ENCODE peak calls at places on chromosomes 2 and 18, in seven cellular contexts. O is nephron progenitor cell, Q is BJ, I is lower lobe of right lung, U is neural progenitor cell, V is Peyer's patch, G is left lung. E is an unnamed sample.

GRCh38 chr2:149310349-149310748 is 20.0 kb upstream of the LYPD6 start:
- DNase-seq in O (no peak), Q (no peak), I (no peak), U (no peak), V (no peak), G (peak; percentile 80), E (no peak)

GRCh38 chr2:127451981-127452380 is 33.8 kb downstream of the PROC start:
- DNase-seq in O (no peak), Q (no peak), I (no peak), U (no peak), V (no peak), G (no peak), E (no peak)

GRCh38 chr2:99238599-99238998 is 16.9 kb downstream of the LYG2 start:
- DNase-seq in O (no peak), Q (no peak), I (no peak), U (no peak), V (no peak), G (no peak), E (no peak)

GRCh38 chr18:36441426-36441870 is 143.9 kb downstream of the FHOD3 start:
- DNase-seq in O (no peak), Q (no peak), I (no peak), U (no peak), V (no peak), G (no peak), E (no peak)

GRCh38 chr2:105937498-105937897 is 192.8 kb downstream of the NCK2 start:
- DNase-seq in O (no peak), Q (no peak), I (no peak), U (no peak), V (no peak), G (no peak), E (no peak)

GRCh38 chr2:144194331-144195071 is 325.4 kb downstream of the ZEB2 start:
- DNase-seq in O (no peak), Q (no peak), I (no peak), U (no peak), V (no peak), G (no peak), E (peak; percentile 10)

GRCh38 chr2:130380096-130380934 is 24.5 kb downstream of the PTPN18 start:
- DNase-seq in O (no peak), Q (no peak), I (no peak), U (no peak), V (no peak), G (no peak), E (no peak)

GRCh38 chr2:105961599-105962146 is 217.0 kb downstream of the NCK2 start:
- DNase-seq in O (no peak), Q (no peak), I (no peak), U (no peak), V (no peak), G (no peak), E (no peak)

GRCh38 chr2:61536086-61536722 is 2.0 kb downstream of the XPO1 start:
- DNase-seq in O (no peak), Q (no peak), I (no peak), U (no peak), V (no peak), G (no peak), E (no peak)

GRCh38 chr2:241547781-241548450 is 10.6 kb upstream of the BOK start:
- DNase-seq in O (no peak), Q (no peak), I (no peak), U (no peak), V (no peak), G (peak; percentile 71), E (no peak)

GRCh38 chr2:70603066-70603465 is 49.4 kb upstream of the TGFA start:
- DNase-seq in O (no peak), Q (no peak), I (no peak), U (no peak), V (no peak), G (no peak), E (no peak)
- TF ChIP-seq CTCF in O (peak; percentile 21), Q (no peak), I (no peak), U (no peak), V (peak; percentile 3), G (no peak), E (no peak)

DNA sequence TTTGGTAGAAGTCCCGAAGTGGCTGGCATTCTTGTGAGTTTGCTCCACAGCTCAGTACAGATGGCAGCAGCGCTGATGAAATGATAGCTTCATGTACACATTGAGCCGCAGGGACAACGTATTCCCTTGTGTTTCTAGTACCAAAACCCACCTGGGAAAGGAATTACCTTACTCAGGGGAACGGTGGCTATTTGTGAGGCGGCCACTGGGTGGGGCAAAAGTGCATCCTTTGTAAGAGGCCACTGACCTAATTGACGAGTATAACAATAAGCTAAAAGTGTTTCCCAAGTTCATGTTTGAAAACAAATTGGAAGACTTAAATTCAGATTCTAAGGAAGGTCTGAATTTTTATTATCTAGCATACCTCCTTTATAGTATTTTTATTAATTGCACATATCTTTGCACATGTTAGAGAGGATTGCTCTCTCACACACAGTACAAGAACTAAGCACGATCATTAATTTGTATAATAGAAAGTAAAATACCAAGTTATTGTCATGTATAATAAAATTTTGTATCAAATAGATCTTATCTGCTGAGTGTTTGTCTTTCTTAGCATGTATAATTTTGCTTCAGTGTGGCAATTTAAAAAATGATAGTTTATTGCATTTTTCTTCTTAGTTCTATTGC is 25.3 kb upstream of the CDH7 start:
- DNase-seq in O (peak; percentile 58), Q (no peak), I (no peak), U (peak; percentile 60), V (peak; percentile 59), G (no peak), E (peak; percentile 23)
- TF ChIP-seq CTCF in O (peak; percentile 63), Q (no peak), I (peak; percentile 26), U (peak; percentile 71), V (peak; percentile 51), G (no peak), E (peak; percentile 10)

GRCh38 chr18:62564044-62564443 is 41.2 kb downstream of the ZCCHC2 start:
- DNase-seq in O (no peak), Q (no peak), I (no peak), U (no peak), V (no peak), G (no peak), E (no peak)

GRCh38 chr18:62571037-62571436 is 48.2 kb downstream of the ZCCHC2 start:
- DNase-seq in O (no peak), Q (no peak), I (no peak), U (no peak), V (no peak), G (no peak), E (no peak)

GRCh38 chr18:62566818-62567217 is 44.0 kb downstream of the ZCCHC2 start:
- DNase-seq in O (no peak), Q (no peak), I (no peak), U (no peak), V (no peak), G (no peak), E (no peak)

GRCh38 chr18:62569081-62569480 is 46.3 kb downstream of the ZCCHC2 start:
- DNase-seq in O (no peak), Q (no peak), I (no peak), U (no peak), V (no peak), G (no peak), E (no peak)

DNA sequence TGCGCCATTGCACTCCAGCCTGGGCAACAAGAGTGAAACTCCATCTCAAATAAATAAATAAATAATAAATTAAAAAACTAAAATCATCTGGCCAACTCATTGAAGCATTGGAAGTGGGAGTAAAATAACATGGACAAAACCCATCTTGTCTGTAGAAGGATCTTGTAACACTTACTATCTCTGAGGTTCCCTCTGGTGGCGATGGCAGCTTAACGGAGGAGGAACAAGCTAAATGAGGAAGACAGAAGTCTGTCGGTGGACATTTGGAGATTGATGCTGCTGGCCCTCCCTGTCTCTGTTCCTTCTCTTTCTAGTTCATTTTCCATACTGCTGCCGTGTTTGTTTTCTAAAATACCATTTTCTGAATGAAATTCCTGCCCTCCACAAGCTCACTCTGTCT is 43.4 kb downstream of the ZCCHC2 start:
- DNase-seq in O (no peak), Q (no peak), I (no peak), U (peak; percentile 56), V (peak; percentile 72), G (no peak), E (no peak)
- TF ChIP-seq CTCF in O (no peak), Q (peak; percentile 17), I (peak; percentile 33), U (peak; percentile 44), V (peak; percentile 43), G (no peak), E (no peak)

GRCh38 chr2:148020358-148021058 is at the start of gene ORC4:
- DNase-seq in O (peak; percentile 95), Q (peak; percentile 97), I (peak; percentile 99), U (peak; percentile 100), V (peak; percentile 100), G (peak; percentile 97), E (peak; percentile 87)
- TF ChIP-seq CTCF in O (peak; percentile 10), Q (peak; percentile 64), I (peak; percentile 33), U (peak; percentile 58), V (peak; percentile 45), G (no peak), E (peak; percentile 27)

DNA sequence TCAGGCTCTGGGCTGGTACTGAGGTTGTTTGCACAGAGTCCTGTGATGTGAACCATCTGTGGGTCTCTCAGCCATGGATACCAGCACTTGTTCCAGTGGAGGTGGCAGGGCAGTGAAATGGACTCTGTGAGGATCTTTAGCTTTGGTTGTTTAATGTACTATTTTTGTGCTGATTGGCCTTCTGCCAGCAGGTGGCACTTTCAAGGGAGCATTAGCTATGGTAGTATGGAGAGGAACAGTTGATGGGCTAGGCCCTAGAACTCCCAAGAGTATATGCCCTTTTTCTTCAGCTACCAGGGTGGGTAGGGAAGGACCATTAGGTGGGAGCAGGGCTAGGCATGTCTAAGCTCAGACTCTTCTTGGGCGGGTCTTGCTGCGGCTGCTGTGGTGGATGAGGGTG is 257.0 kb upstream of the GYPC start:
- DNase-seq in O (no peak), Q (no peak), I (no peak), U (no peak), V (no peak), G (no peak), E (no peak)
- TF ChIP-seq CTCF in O (no peak), Q (no peak), I (no peak), U (peak; percentile 36), V (no peak), G (no peak), E (no peak)

GRCh38 chr18:11980148-11980554 is 1.2 kb upstream of the IMPA2 start:
- DNase-seq in O (no peak), Q (no peak), I (no peak), U (no peak), V (no peak), G (no peak), E (no peak)

GRCh38 chr18:11982981-11983380 is 1.7 kb downstream of the IMPA2 start:
- DNase-seq in O (no peak), Q (no peak), I (no peak), U (no peak), V (peak; percentile 36), G (no peak), E (no peak)

GRCh38 chr18:11980555-11981382 is 538 bp upstream of the IMPA2 start:
- DNase-seq in O (peak; percentile 100), Q (peak; percentile 92), I (peak; percentile 99), U (peak; percentile 99), V (peak; percentile 99), G (peak; percentile 100), E (peak; percentile 97)

GRCh38 chr18:11981383-11981632 is at the start of gene IMPA2:
- DNase-seq in O (no peak), Q (no peak), I (no peak), U (no peak), V (no peak), G (no peak), E (no peak)

GRCh38 chr18:11981633-11982366 is 493 bp downstream of the IMPA2 start:
- DNase-seq in O (peak; percentile 63), Q (no peak), I (peak; percentile 75), U (peak; percentile 87), V (peak; percentile 71), G (peak; percentile 91), E (no peak)
- TF ChIP-seq CTCF in O (no peak), Q (no peak), I (no peak), U (peak; percentile 7), V (peak; percentile 4), G (no peak), E (no peak)

GRCh38 chr18:54316071-54316820 is 41.4 kb downstream of the STARD6 start:
- DNase-seq in O (no peak), Q (no peak), I (no peak), U (no peak), V (no peak), G (no peak), E (no peak)
- TF ChIP-seq CTCF in O (no peak), Q (no peak), I (no peak), U (no peak), V (no peak), G (no peak), E (no peak)

E was measured in GM13976.